ENCODE peak calls at places on chromosomes 5 and 9, in seven cellular contexts. C is CD8-positive, alpha-beta T cell; W is spleen; L is AG08395; S is fibroblast of the aortic adventitia; G is T1000; N is CD4-positive, alpha-beta memory T cell. R is an unnamed sample.
A peak's percentile ranks its signal among the peaks of the same experiment; 100 is the strongest.

GRCh38 chr9:137550958-137551655 is 572 bp upstream of the MRPL41 start:
- DNase-seq in C (no peak), W (peak; percentile 92), L (peak; percentile 83), S (peak; percentile 61), G (no peak), N (peak; percentile 70), R (peak; percentile 58)

GRCh38 chr9:131469369-131469768 is 33.3 kb upstream of the POMT1 start:
- DNase-seq in C (no peak), W (peak; percentile 27), L (no peak), S (no peak), G (no peak), N (no peak), R (no peak)

GRCh38 chr5:86971034-86971511 is 296.6 kb upstream of the RASA1 start:
- DNase-seq in C (no peak), W (no peak), L (peak; percentile 17), S (peak; percentile 35), G (no peak), N (peak; percentile 15), R (no peak)

GRCh38 chr9:84851935-84852585 is 182.5 kb downstream of the NTRK2 start:
- DNase-seq in C (no peak), W (no peak), L (peak; percentile 89), S (peak; percentile 75), G (peak; percentile 66), N (no peak), R (no peak)

GRCh38 chr9:21443849-21444625 is 3.8 kb downstream of the IFNA1 start:
- DNase-seq in C (no peak), W (no peak), L (no peak), S (no peak), G (no peak), N (peak; percentile 76), R (no peak)

GRCh38 chr5:112228672-112229071 is 190.4 kb downstream of the EPB41L4A start:
- DNase-seq in C (no peak), W (no peak), L (peak; percentile 37), S (peak; percentile 74), G (no peak), N (no peak), R (no peak)

GRCh38 chr5:80963966-80964481 is 3.9 kb downstream of the RASGRF2 start:
- DNase-seq in C (no peak), W (no peak), L (no peak), S (peak; percentile 52), G (no peak), N (no peak), R (no peak)

GRCh38 chr5:167730121-167730520 is 561.3 kb upstream of the WWC1 start:
- DNase-seq in C (no peak), W (no peak), L (peak; percentile 93), S (peak; percentile 94), G (no peak), N (no peak), R (no peak)

GRCh38 chr5:103908327-103909099 is 345.9 kb upstream of the NUDT12 start:
- DNase-seq in C (no peak), W (no peak), L (no peak), S (no peak), G (no peak), N (no peak), R (no peak)

GRCh38 chr9:2620876-2621677 is 510 bp upstream of the VLDLR start:
- DNase-seq in C (no peak), W (peak; percentile 83), L (peak; percentile 83), S (peak; percentile 84), G (peak; percentile 62), N (peak; percentile 23), R (no peak)

GRCh38 chr5:33816791-33817190 is 75.0 kb downstream of the ADAMTS12 start:
- DNase-seq in C (no peak), W (no peak), L (no peak), S (peak; percentile 51), G (no peak), N (no peak), R (no peak)

GRCh38 chr5:142957528-142957927 is 187.4 kb downstream of the ARHGAP26 start:
- DNase-seq in C (no peak), W (no peak), L (no peak), S (no peak), G (no peak), N (no peak), R (no peak)

GRCh38 chr5:158979749-158980521 is 119.8 kb downstream of the EBF1 start:
- DNase-seq in C (no peak), W (no peak), L (peak; percentile 57), S (peak; percentile 82), G (no peak), N (no peak), R (no peak)

GRCh38 chr5:127425868-127426267 is 91.6 kb upstream of the PRRC1 start:
- DNase-seq in C (no peak), W (no peak), L (no peak), S (no peak), G (no peak), N (no peak), R (no peak)

GRCh38 chr5:149141957-149142851 is 911 bp downstream of the ABLIM3 start:
- DNase-seq in C (no peak), W (no peak), L (peak; percentile 43), S (no peak), G (no peak), N (no peak), R (no peak)

GRCh38 chr5:19388391-19388790 is 599.6 kb downstream of the CDH18 start:
- DNase-seq in C (no peak), W (no peak), L (no peak), S (no peak), G (no peak), N (no peak), R (no peak)

GRCh38 chr5:149323235-149324205 is 21.8 kb upstream of the GRPEL2 start:
- DNase-seq in C (no peak), W (no peak), L (no peak), S (peak; percentile 62), G (no peak), N (no peak), R (no peak)

GRCh38 chr5:154251529-154251928 is 61.0 kb downstream of the GALNT10 start:
- DNase-seq in C (no peak), W (no peak), L (no peak), S (no peak), G (no peak), N (no peak), R (no peak)

GRCh38 chr5:79489773-79490172 is 24.2 kb downstream of the HOMER1 start:
- DNase-seq in C (no peak), W (no peak), L (no peak), S (no peak), G (no peak), N (no peak), R (no peak)

R was measured in naive thymus-derived CD4-positive, alpha-beta T cell.